ENCODE peak calls at places on chromosomes 12 and 14, in ten cellular contexts. One of them, this sample, is unnamed.

GRCh38 chr12:49783917-49784676 is 42.7 kb downstream of the TMBIM6 start:
- DNase-seq in HFF-Myc: peak
- DNase-seq in skeletal muscle cell: peak
- DNase-seq in T-helper 2 cell: no peak
- DNase-seq in CD8-positive, alpha-beta memory T cell: no peak
- DNase-seq in MM.1S: no peak
- DNase-seq in mucosa of gallbladder: no peak
- DNase-seq in ovary: no peak
- DNase-seq in stimulated activated CD4-positive, alpha-beta T cell treated with anti-CD3 and anti-CD28 coated beads, TNF-alpha, amount 100 ng/mL, for 24 hours: no peak
- DNase-seq in germinal center: no peak
- DNase-seq in this sample: no peak

GRCh38 chr14:31441273-31442110 is 15.8 kb downstream of the DTD2 start:
- DNase-seq in HFF-Myc: peak
- DNase-seq in skeletal muscle cell: no peak
- DNase-seq in T-helper 2 cell: no peak
- DNase-seq in CD8-positive, alpha-beta memory T cell: no peak
- DNase-seq in MM.1S: no peak
- DNase-seq in mucosa of gallbladder: no peak
- DNase-seq in ovary: no peak
- DNase-seq in stimulated activated CD4-positive, alpha-beta T cell treated with anti-CD3 and anti-CD28 coated beads, TNF-alpha, amount 100 ng/mL, for 24 hours: no peak
- DNase-seq in germinal center: no peak
- DNase-seq in this sample: no peak

GRCh38 chr14:63896278-63896720 is 43.5 kb downstream of the SYNE2 start:
- DNase-seq in HFF-Myc: no peak
- DNase-seq in skeletal muscle cell: peak
- DNase-seq in T-helper 2 cell: no peak
- DNase-seq in CD8-positive, alpha-beta memory T cell: no peak
- DNase-seq in MM.1S: no peak
- DNase-seq in mucosa of gallbladder: peak
- DNase-seq in ovary: no peak
- DNase-seq in stimulated activated CD4-positive, alpha-beta T cell treated with anti-CD3 and anti-CD28 coated beads, TNF-alpha, amount 100 ng/mL, for 24 hours: no peak
- DNase-seq in germinal center: no peak
- DNase-seq in this sample: no peak

GRCh38 chr12:1527789-1528188 is 66.6 kb downstream of the FBXL14 start:
- DNase-seq in HFF-Myc: no peak
- DNase-seq in skeletal muscle cell: peak
- DNase-seq in T-helper 2 cell: no peak
- DNase-seq in CD8-positive, alpha-beta memory T cell: no peak
- DNase-seq in MM.1S: no peak
- DNase-seq in mucosa of gallbladder: no peak
- DNase-seq in ovary: no peak
- DNase-seq in stimulated activated CD4-positive, alpha-beta T cell treated with anti-CD3 and anti-CD28 coated beads, TNF-alpha, amount 100 ng/mL, for 24 hours: no peak
- DNase-seq in germinal center: no peak
- DNase-seq in this sample: no peak

GRCh38 chr14:98189521-98189920 is 1082.5 kb downstream of the BCL11B start:
- DNase-seq in HFF-Myc: no peak
- DNase-seq in skeletal muscle cell: no peak
- DNase-seq in T-helper 2 cell: peak
- DNase-seq in CD8-positive, alpha-beta memory T cell: peak
- DNase-seq in MM.1S: no peak
- DNase-seq in mucosa of gallbladder: no peak
- DNase-seq in ovary: no peak
- DNase-seq in stimulated activated CD4-positive, alpha-beta T cell treated with anti-CD3 and anti-CD28 coated beads, TNF-alpha, amount 100 ng/mL, for 24 hours: no peak
- DNase-seq in germinal center: no peak
- DNase-seq in this sample: no peak

GRCh38 chr12:110501378-110501721 is 561 bp downstream of the VPS29 start:
- DNase-seq in HFF-Myc: peak
- DNase-seq in skeletal muscle cell: peak
- DNase-seq in T-helper 2 cell: peak
- DNase-seq in CD8-positive, alpha-beta memory T cell: no peak
- DNase-seq in MM.1S: peak
- DNase-seq in mucosa of gallbladder: no peak
- DNase-seq in ovary: no peak
- DNase-seq in stimulated activated CD4-positive, alpha-beta T cell treated with anti-CD3 and anti-CD28 coated beads, TNF-alpha, amount 100 ng/mL, for 24 hours: peak
- DNase-seq in germinal center: no peak
- DNase-seq in this sample: peak

GRCh38 chr12:5567021-5567744 is 135.3 kb downstream of the NTF3 start:
- DNase-seq in HFF-Myc: no peak
- DNase-seq in skeletal muscle cell: no peak
- DNase-seq in T-helper 2 cell: no peak
- DNase-seq in CD8-positive, alpha-beta memory T cell: no peak
- DNase-seq in MM.1S: no peak
- DNase-seq in mucosa of gallbladder: peak
- DNase-seq in ovary: peak
- DNase-seq in stimulated activated CD4-positive, alpha-beta T cell treated with anti-CD3 and anti-CD28 coated beads, TNF-alpha, amount 100 ng/mL, for 24 hours: no peak
- DNase-seq in germinal center: no peak
- DNase-seq in this sample: peak

GRCh38 chr12:4278582-4278939 is 5.0 kb downstream of the CCND2 start:
- DNase-seq in HFF-Myc: no peak
- DNase-seq in skeletal muscle cell: peak
- DNase-seq in T-helper 2 cell: no peak
- DNase-seq in CD8-positive, alpha-beta memory T cell: no peak
- DNase-seq in MM.1S: no peak
- DNase-seq in mucosa of gallbladder: no peak
- DNase-seq in ovary: no peak
- DNase-seq in stimulated activated CD4-positive, alpha-beta T cell treated with anti-CD3 and anti-CD28 coated beads, TNF-alpha, amount 100 ng/mL, for 24 hours: no peak
- DNase-seq in germinal center: no peak
- DNase-seq in this sample: no peak

GRCh38 chr14:75648066-75648838 is 12.4 kb downstream of the ERG28 start:
- DNase-seq in HFF-Myc: peak
- DNase-seq in skeletal muscle cell: peak
- DNase-seq in T-helper 2 cell: no peak
- DNase-seq in CD8-positive, alpha-beta memory T cell: no peak
- DNase-seq in MM.1S: no peak
- DNase-seq in mucosa of gallbladder: peak
- DNase-seq in ovary: peak
- DNase-seq in stimulated activated CD4-positive, alpha-beta T cell treated with anti-CD3 and anti-CD28 coated beads, TNF-alpha, amount 100 ng/mL, for 24 hours: no peak
- DNase-seq in germinal center: no peak
- DNase-seq in this sample: no peak

GRCh38 chr14:53900499-53900898 is 56.1 kb downstream of the BMP4 start:
- DNase-seq in HFF-Myc: no peak
- DNase-seq in skeletal muscle cell: peak
- DNase-seq in T-helper 2 cell: no peak
- DNase-seq in CD8-positive, alpha-beta memory T cell: no peak
- DNase-seq in MM.1S: no peak
- DNase-seq in mucosa of gallbladder: no peak
- DNase-seq in ovary: no peak
- DNase-seq in stimulated activated CD4-positive, alpha-beta T cell treated with anti-CD3 and anti-CD28 coated beads, TNF-alpha, amount 100 ng/mL, for 24 hours: no peak
- DNase-seq in germinal center: no peak
- DNase-seq in this sample: no peak

GRCh38 chr12:120252071-120252906 is 13.2 kb downstream of the PXN start:
- DNase-seq in HFF-Myc: no peak
- DNase-seq in skeletal muscle cell: no peak
- DNase-seq in T-helper 2 cell: peak
- DNase-seq in CD8-positive, alpha-beta memory T cell: peak
- DNase-seq in MM.1S: no peak
- DNase-seq in mucosa of gallbladder: no peak
- DNase-seq in ovary: no peak
- DNase-seq in stimulated activated CD4-positive, alpha-beta T cell treated with anti-CD3 and anti-CD28 coated beads, TNF-alpha, amount 100 ng/mL, for 24 hours: peak
- DNase-seq in germinal center: no peak
- DNase-seq in this sample: no peak

GRCh38 chr14:101209594-101209993 is 306.1 kb upstream of the RTL1 start:
- DNase-seq in HFF-Myc: no peak
- DNase-seq in skeletal muscle cell: no peak
- DNase-seq in T-helper 2 cell: no peak
- DNase-seq in CD8-positive, alpha-beta memory T cell: no peak
- DNase-seq in MM.1S: no peak
- DNase-seq in mucosa of gallbladder: no peak
- DNase-seq in ovary: no peak
- DNase-seq in stimulated activated CD4-positive, alpha-beta T cell treated with anti-CD3 and anti-CD28 coated beads, TNF-alpha, amount 100 ng/mL, for 24 hours: no peak
- DNase-seq in germinal center: no peak
- DNase-seq in this sample: no peak

GRCh38 chr14:98909251-98909944 is 362.6 kb downstream of the BCL11B start:
- DNase-seq in HFF-Myc: no peak
- DNase-seq in skeletal muscle cell: no peak
- DNase-seq in T-helper 2 cell: no peak
- DNase-seq in CD8-positive, alpha-beta memory T cell: no peak
- DNase-seq in MM.1S: no peak
- DNase-seq in mucosa of gallbladder: peak
- DNase-seq in ovary: no peak
- DNase-seq in stimulated activated CD4-positive, alpha-beta T cell treated with anti-CD3 and anti-CD28 coated beads, TNF-alpha, amount 100 ng/mL, for 24 hours: no peak
- DNase-seq in germinal center: no peak
- DNase-seq in this sample: no peak

GRCh38 chr14:87813211-87813610 is 179.8 kb downstream of the GALC start:
- DNase-seq in HFF-Myc: no peak
- DNase-seq in skeletal muscle cell: no peak
- DNase-seq in T-helper 2 cell: no peak
- DNase-seq in CD8-positive, alpha-beta memory T cell: no peak
- DNase-seq in MM.1S: no peak
- DNase-seq in mucosa of gallbladder: no peak
- DNase-seq in ovary: no peak
- DNase-seq in stimulated activated CD4-positive, alpha-beta T cell treated with anti-CD3 and anti-CD28 coated beads, TNF-alpha, amount 100 ng/mL, for 24 hours: no peak
- DNase-seq in germinal center: no peak
- DNase-seq in this sample: no peak

GRCh38 chr12:58710896-58711295 is 209.4 kb downstream of the LRIG3 start:
- DNase-seq in HFF-Myc: no peak
- DNase-seq in skeletal muscle cell: no peak
- DNase-seq in T-helper 2 cell: no peak
- DNase-seq in CD8-positive, alpha-beta memory T cell: no peak
- DNase-seq in MM.1S: no peak
- DNase-seq in mucosa of gallbladder: no peak
- DNase-seq in ovary: no peak
- DNase-seq in stimulated activated CD4-positive, alpha-beta T cell treated with anti-CD3 and anti-CD28 coated beads, TNF-alpha, amount 100 ng/mL, for 24 hours: no peak
- DNase-seq in germinal center: no peak
- DNase-seq in this sample: no peak

GRCh38 chr14:51454351-51454750 is 197.4 kb upstream of the FRMD6 start:
- DNase-seq in HFF-Myc: no peak
- DNase-seq in skeletal muscle cell: no peak
- DNase-seq in T-helper 2 cell: no peak
- DNase-seq in CD8-positive, alpha-beta memory T cell: no peak
- DNase-seq in MM.1S: no peak
- DNase-seq in mucosa of gallbladder: no peak
- DNase-seq in ovary: no peak
- DNase-seq in stimulated activated CD4-positive, alpha-beta T cell treated with anti-CD3 and anti-CD28 coated beads, TNF-alpha, amount 100 ng/mL, for 24 hours: no peak
- DNase-seq in germinal center: no peak
- DNase-seq in this sample: no peak

GRCh38 chr12:50517456-50518048 is 12.8 kb downstream of the DIP2B start:
- DNase-seq in HFF-Myc: no peak
- DNase-seq in skeletal muscle cell: peak
- DNase-seq in T-helper 2 cell: peak
- DNase-seq in CD8-positive, alpha-beta memory T cell: no peak
- DNase-seq in MM.1S: peak
- DNase-seq in mucosa of gallbladder: no peak
- DNase-seq in ovary: no peak
- DNase-seq in stimulated activated CD4-positive, alpha-beta T cell treated with anti-CD3 and anti-CD28 coated beads, TNF-alpha, amount 100 ng/mL, for 24 hours: no peak
- DNase-seq in germinal center: peak
- DNase-seq in this sample: peak

GRCh38 chr12:85558684-85559083 is 277.5 kb downstream of the RASSF9 start:
- DNase-seq in HFF-Myc: no peak
- DNase-seq in skeletal muscle cell: no peak
- DNase-seq in T-helper 2 cell: no peak
- DNase-seq in CD8-positive, alpha-beta memory T cell: no peak
- DNase-seq in MM.1S: no peak
- DNase-seq in mucosa of gallbladder: no peak
- DNase-seq in ovary: no peak
- DNase-seq in stimulated activated CD4-positive, alpha-beta T cell treated with anti-CD3 and anti-CD28 coated beads, TNF-alpha, amount 100 ng/mL, for 24 hours: no peak
- DNase-seq in germinal center: no peak
- DNase-seq in this sample: no peak

GRCh38 chr14:99579077-99579836 is 24.8 kb downstream of the CCDC85C start:
- DNase-seq in HFF-Myc: no peak
- DNase-seq in skeletal muscle cell: no peak
- DNase-seq in T-helper 2 cell: no peak
- DNase-seq in CD8-positive, alpha-beta memory T cell: no peak
- DNase-seq in MM.1S: no peak
- DNase-seq in mucosa of gallbladder: peak
- DNase-seq in ovary: no peak
- DNase-seq in stimulated activated CD4-positive, alpha-beta T cell treated with anti-CD3 and anti-CD28 coated beads, TNF-alpha, amount 100 ng/mL, for 24 hours: no peak
- DNase-seq in germinal center: no peak
- DNase-seq in this sample: no peak